ENCODE peak calls at places on chromosomes 16 and 17, in seven cellular contexts. F, L, Z, P, V, T and G are unnamed samples.

GRCh38 chr16:9039208-9039607 is 52.2 kb upstream of the HAPSTR1 start:
- DNase-seq in F (peak), L (no peak), Z (peak), P (peak), V (no peak), T (no peak), G (no peak)

GRCh38 chr16:30567991-30568638 is 3.4 kb downstream of the ZNF688 start:
- DNase-seq in F (no peak), L (no peak), Z (peak), P (peak), V (no peak), T (no peak), G (no peak)

GRCh38 chr17:44108440-44109311 is 14.8 kb downstream of the HDAC5 start:
- DNase-seq in F (no peak), L (peak), Z (no peak), P (peak), V (peak), T (peak), G (no peak)

GRCh38 chr17:60514500-60514899 is 11.5 kb downstream of the APPBP2 start:
- DNase-seq in F (no peak), L (no peak), Z (no peak), P (no peak), V (no peak), T (no peak), G (no peak)

GRCh38 chr16:68792465-68793324 is 50.6 kb upstream of the TANGO6 start:
- DNase-seq in F (no peak), L (no peak), Z (peak), P (peak), V (no peak), T (no peak), G (no peak)

GRCh38 chr17:3603119-3603869 is 5.9 kb downstream of the TRPV1 start:
- DNase-seq in F (no peak), L (no peak), Z (no peak), P (no peak), V (no peak), T (no peak), G (no peak)

GRCh38 chr16:4116328-4117249 is at the start of gene ADCY9:
- DNase-seq in F (peak), L (peak), Z (peak), P (peak), V (no peak), T (peak), G (peak)

GRCh38 chr17:41697122-41697962 is 8.7 kb downstream of the EIF1 start:
- DNase-seq in F (no peak), L (no peak), Z (no peak), P (peak), V (no peak), T (peak), G (no peak)

GRCh38 chr16:677306-678190 is 2.1 kb downstream of the RHBDL1 start:
- DNase-seq in F (no peak), L (no peak), Z (no peak), P (no peak), V (no peak), T (no peak), G (no peak)

GRCh38 chr16:22948058-22948602 is 134.2 kb downstream of the HS3ST2 start:
- DNase-seq in F (no peak), L (peak), Z (no peak), P (no peak), V (no peak), T (no peak), G (no peak)

GRCh38 chr16:67241008-67241900 is 6.0 kb downstream of the FHOD1 start:
- DNase-seq in F (no peak), L (no peak), Z (peak), P (peak), V (peak), T (peak), G (no peak)

GRCh38 chr16:907819-908218 is 63.0 kb downstream of the LMF1 start:
- DNase-seq in F (no peak), L (no peak), Z (no peak), P (no peak), V (no peak), T (peak), G (no peak)

GRCh38 chr17:48593126-48593829 is at the start of gene HOXB5:
- DNase-seq in F (no peak), L (no peak), Z (no peak), P (no peak), V (no peak), T (no peak), G (no peak)

GRCh38 chr17:45784293-45784582 is at the start of gene CRHR1:
- DNase-seq in F (peak), L (no peak), Z (no peak), P (no peak), V (no peak), T (no peak), G (no peak)

GRCh38 chr17:16374129-16374528 is 6.8 kb upstream of the UBB start:
- DNase-seq in F (no peak), L (no peak), Z (peak), P (no peak), V (no peak), T (peak), G (no peak)

GRCh38 chr16:82819286-82819685 is 192.5 kb downstream of the CDH13 start:
- DNase-seq in F (no peak), L (no peak), Z (no peak), P (no peak), V (no peak), T (no peak), G (no peak)

GRCh38 chr17:1244606-1245012 is 25.6 kb upstream of the BHLHA9 start:
- DNase-seq in F (no peak), L (no peak), Z (peak), P (no peak), V (no peak), T (no peak), G (no peak)

GRCh38 chr17:75238684-75239191 is 22.7 kb downstream of the GGA3 start:
- DNase-seq in F (peak), L (peak), Z (peak), P (peak), V (no peak), T (peak), G (peak)

GRCh38 chr17:67246648-67247415 is 1.8 kb upstream of the HELZ start:
- DNase-seq in F (peak), L (no peak), Z (peak), P (no peak), V (no peak), T (peak), G (no peak)

GRCh38 chr16:87129771-87130170 is 187.4 kb downstream of the C16orf95 start:
- DNase-seq in F (no peak), L (no peak), Z (peak), P (no peak), V (peak), T (no peak), G (no peak)

GRCh38 chr16:64534180-64534780 is 587.6 kb downstream of the CDH11 start:
- DNase-seq in F (no peak), L (no peak), Z (no peak), P (peak), V (no peak), T (no peak), G (no peak)

GRCh38 chr16:69241911-69242310 is 54.9 kb downstream of the SNTB2 start:
- DNase-seq in F (no peak), L (no peak), Z (no peak), P (no peak), V (no peak), T (no peak), G (no peak)

GRCh38 chr16:66127459-66128362 is 238.8 kb upstream of the CDH5 start:
- DNase-seq in F (peak), L (no peak), Z (no peak), P (no peak), V (no peak), T (peak), G (no peak)

GRCh38 chr17:30950669-30951399 is 20.0 kb upstream of the RNF135 start:
- DNase-seq in F (no peak), L (no peak), Z (peak), P (peak), V (no peak), T (peak), G (no peak)

GRCh38 chr17:1907818-1908698 is 78.3 kb downstream of the RPA1 start:
- DNase-seq in F (peak), L (peak), Z (no peak), P (no peak), V (no peak), T (peak), G (no peak)

GRCh38 chr17:59558039-59558438 is 7.4 kb upstream of the DHX40 start:
- DNase-seq in F (no peak), L (no peak), Z (no peak), P (no peak), V (no peak), T (no peak), G (no peak)

GRCh38 chr16:18983565-18984424 is at the start of gene TMC7:
- DNase-seq in F (peak), L (peak), Z (peak), P (peak), V (peak), T (peak), G (peak)

GRCh38 chr17:34300652-34301390 is 15.3 kb downstream of the CCL11 start:
- DNase-seq in F (no peak), L (no peak), Z (peak), P (peak), V (no peak), T (no peak), G (no peak)

GRCh38 chr16:72066747-72067146 is 3.7 kb downstream of the HPR start:
- DNase-seq in F (peak), L (no peak), Z (no peak), P (peak), V (peak), T (no peak), G (no peak)